ENCODE peak calls at places on chromosomes 16 and 17, in ten cellular contexts. C, D, K, L, A, R, B, U, I and Z are unnamed samples. For H3K4me1, the result is how much of the 10 kb centered on the place peaks cover.

GRCh38 chr17:688100-688989 is 26.3 kb downstream of the VPS53 start:
- DNase-seq in L (no peak), A (no peak), I (peak), R (no peak), C (peak), D (peak), U (peak), B (peak), K (no peak), Z (no peak)

GRCh38 chr16:2689968-2690830 is 7.9 kb downstream of the KCTD5 start:
- DNase-seq in L (no peak), D (no peak), A (no peak), B (no peak), R (no peak), K (no peak), I (no peak), C (no peak), U (no peak), Z (no peak)

GRCh38 chr17:80219777-80220708 is at the start of the genes SGSH and SLC26A11:
- DNase-seq in I (peak), B (peak), A (peak), R (peak), U (peak), K (peak), C (peak), L (peak), D (peak), Z (peak)

GRCh38 chr17:79070266-79070880 is 4.3 kb upstream of the ENGASE start:
- DNase-seq in K (no peak), B (no peak), C (no peak), R (no peak), A (no peak), L (no peak), D (no peak), I (no peak), U (no peak), Z (no peak)

GRCh38 chr17:51612692-51613091 is 352.3 kb downstream of the UTP18 start:
- DNase-seq in D (no peak), L (no peak), C (no peak), I (no peak), K (no peak), R (no peak), A (no peak), U (no peak), B (no peak), Z (no peak)

GRCh38 chr17:75827291-75828050 is 16.7 kb downstream of the UNC13D start:
- DNase-seq in C (peak), L (no peak), K (no peak), U (peak), A (peak), I (peak), D (peak), B (peak), R (peak), Z (peak)

GRCh38 chr16:56479469-56479868 is 28.1 kb downstream of the OGFOD1 start:
- DNase-seq in A (no peak), I (peak), L (no peak), B (no peak), C (no peak), R (no peak), D (no peak), U (no peak), K (no peak), Z (no peak)

GRCh38 chr17:44911133-44912001 is 3.9 kb downstream of the GFAP start:
- DNase-seq in L (no peak), A (peak), D (peak), I (peak), B (peak), K (peak), U (peak), R (peak), C (peak), Z (peak)

GRCh38 chr16:67277999-67278772 is 1.1 kb upstream of the PLEKHG4 start:
- DNase-seq in K (no peak), D (no peak), I (peak), B (no peak), C (no peak), U (no peak), A (peak), R (no peak), L (peak), Z (no peak)

GRCh38 chr17:77286641-77287431 is 146.1 kb downstream of the SEC14L1 start:
- DNase-seq in A (no peak), U (peak), D (peak), B (peak), I (no peak), L (peak), C (no peak), K (peak), R (no peak), Z (peak)

GRCh38 chr17:1134634-1135324 is 45.0 kb downstream of the ABR start:
- DNase-seq in A (peak), K (no peak), L (no peak), C (no peak), R (no peak), D (no peak), I (no peak), U (no peak), B (no peak), Z (no peak)

GRCh38 chr16:52227851-52228250 is 319.1 kb downstream of the TOX3 start:
- DNase-seq in R (no peak), C (no peak), I (no peak), B (no peak), A (no peak), K (no peak), U (no peak), D (no peak), L (no peak), Z (no peak)

GRCh38 chr16:64077242-64077641 is 1044.6 kb downstream of the CDH11 start:
- DNase-seq in A (no peak), U (no peak), L (no peak), D (no peak), I (no peak), K (no peak), B (no peak), R (no peak), C (no peak), Z (no peak)

GRCh38 chr17:82416264-82416663 is 1.9 kb upstream of the HEXD start:
- DNase-seq in I (no peak), K (no peak), D (no peak), R (no peak), U (no peak), L (no peak), A (no peak), B (no peak), C (no peak), Z (no peak)

GRCh38 chr17:82415336-82415735 is 2.8 kb upstream of the HEXD start:
- DNase-seq in D (no peak), B (no peak), K (no peak), U (no peak), A (no peak), C (no peak), R (no peak), I (no peak), L (no peak), Z (no peak)

GRCh38 chr17:82418001-82418986 is at the start of the genes HEXD and OGFOD3:
- DNase-seq in I (peak), C (peak), A (peak), D (peak), K (peak), B (peak), L (peak), U (peak), R (peak), Z (peak)

GRCh38 chr17:82415786-82416185 is 2.4 kb upstream of the HEXD start:
- DNase-seq in D (no peak), B (no peak), I (no peak), C (no peak), U (no peak), R (no peak), L (no peak), K (no peak), A (no peak), Z (no peak)

GRCh38 chr17:82416771-82417170 is 1.4 kb upstream of the HEXD start:
- DNase-seq in C (no peak), I (no peak), D (no peak), R (no peak), B (no peak), K (no peak), A (no peak), U (peak), L (no peak), Z (no peak)
- TF ChIP-seq CTCF in C (peak), I (no peak), D (peak), R (no peak), B (peak), K (peak), A (no peak), U (no peak), L (no peak), Z (no peak)

GRCh38 chr17:8976638-8977037 is 11.1 kb upstream of the PIK3R5 start:
- DNase-seq in B (no peak), U (no peak), L (peak), A (no peak), R (no peak), C (no peak), K (no peak), I (no peak), D (no peak), Z (no peak)
- H3K4me1 ChIP-seq in B (under half), U (under half), L (under half), A (under half), R (under half), C (under half), K (under half), I (under half), D (under half), Z (under half)

GRCh38 chr16:62256406-62256805 is 220.2 kb upstream of the CDH8 start:
- DNase-seq in C (peak), R (no peak), I (peak), A (no peak), U (peak), L (peak), B (no peak), K (no peak), D (no peak), Z (no peak)
- TF ChIP-seq CTCF in C (peak), R (no peak), I (peak), A (peak), U (no peak), L (peak), B (no peak), K (peak), D (peak), Z (no peak)

GRCh38 chr17:15470536-15470935 is 3.1 kb upstream of the CDRT4 start:
- DNase-seq in D (no peak), A (no peak), U (no peak), B (no peak), K (no peak), C (no peak), R (no peak), I (no peak), L (no peak), Z (no peak)

GRCh38 chr17:15478845-15479244 is 11.4 kb upstream of the CDRT4 start:
- DNase-seq in L (no peak), D (no peak), U (no peak), A (no peak), R (no peak), B (no peak), I (no peak), K (no peak), C (no peak), Z (no peak)

GRCh38 chr17:15480209-15480608 is 12.8 kb upstream of the CDRT4 start:
- DNase-seq in I (no peak), R (no peak), L (no peak), U (no peak), B (no peak), A (no peak), C (no peak), D (no peak), K (no peak), Z (no peak)

GRCh38 chr17:15479697-15480096 is 12.3 kb upstream of the CDRT4 start:
- DNase-seq in L (no peak), I (no peak), C (no peak), R (no peak), D (no peak), A (no peak), K (peak), B (no peak), U (no peak), Z (no peak)

DNA sequence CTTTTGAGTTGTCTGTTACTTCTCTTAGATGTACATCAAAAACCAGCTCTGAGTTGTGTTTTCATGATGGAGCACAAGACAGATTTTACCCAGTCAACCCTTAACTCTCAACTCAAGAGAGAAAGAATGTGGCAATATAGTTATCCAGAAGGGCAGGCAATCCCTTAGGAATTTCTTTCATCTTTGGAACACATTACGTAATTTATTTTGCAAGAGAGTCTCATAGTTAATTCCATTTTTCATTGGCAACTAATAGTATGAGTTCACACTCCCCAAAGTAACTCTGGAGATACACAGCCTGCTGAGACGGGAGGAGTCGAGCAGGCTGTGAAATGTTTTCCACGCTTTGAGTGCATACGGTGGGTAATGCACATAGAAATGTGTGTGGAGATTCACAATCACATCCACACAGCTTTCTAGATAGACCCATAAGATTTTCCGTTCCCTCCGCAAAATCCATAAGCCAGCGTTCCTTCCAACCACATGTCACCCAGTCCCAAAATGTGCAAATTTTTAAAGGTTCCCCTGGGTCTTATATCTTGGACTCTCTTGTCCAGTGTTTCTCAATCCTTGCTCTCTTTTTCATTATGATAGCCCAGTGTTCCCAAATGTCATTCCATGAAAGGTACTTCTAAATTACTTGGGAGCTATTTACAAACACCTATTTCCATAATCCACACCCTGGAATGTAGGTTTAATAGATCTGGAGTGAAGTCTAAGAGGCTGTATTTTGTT is 8.4 kb upstream of the CDRT4 start:
- DNase-seq in K (no peak), R (no peak), L (peak), C (no peak), I (no peak), D (no peak), B (no peak), A (no peak), U (no peak), Z (no peak)
- H3K4me1 ChIP-seq in K (under half), R (under half), L (under half), C (under half), I (under half), D (under half), B (under half), A (under half), U (under half), Z (under half)

GRCh38 chr17:81702934-81703746 is at the start of gene MRPL12:
- DNase-seq in K (peak), C (peak), L (peak), U (peak), R (peak), A (peak), D (peak), B (peak), I (peak), Z (peak)
- TF ChIP-seq CTCF in K (no peak), C (no peak), L (no peak), U (no peak), R (no peak), A (peak), D (no peak), B (peak), I (peak), Z (peak)

DNA sequence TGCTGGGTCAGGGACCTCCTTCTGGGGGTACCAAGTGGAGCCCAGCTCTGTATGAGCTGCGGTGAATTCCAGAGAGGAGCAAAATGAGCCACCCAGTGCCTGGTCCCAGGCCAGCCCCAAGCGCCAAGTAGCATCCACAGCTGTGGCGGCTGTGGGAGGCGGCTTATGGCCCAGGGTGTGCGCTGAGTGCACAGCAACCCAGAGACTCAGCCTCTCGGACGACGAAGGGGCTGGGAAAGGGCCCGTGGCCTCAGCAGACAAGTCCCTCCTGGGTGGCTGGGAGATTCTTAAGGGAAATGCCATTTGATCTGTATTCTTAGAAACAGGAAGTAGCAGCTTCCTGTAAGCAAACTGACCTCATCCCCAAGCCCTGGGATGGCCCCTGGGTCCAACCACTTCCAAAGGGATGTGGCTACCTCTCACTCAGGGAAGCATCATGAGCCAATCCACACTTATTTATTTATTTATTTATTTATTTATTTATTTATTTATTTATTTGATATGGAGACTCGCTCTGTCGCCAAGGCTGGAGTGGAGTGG is 19.8 kb upstream of the ATP2A3 start:
- DNase-seq in I (peak), D (no peak), R (no peak), C (no peak), U (peak), K (no peak), A (no peak), L (no peak), B (no peak), Z (no peak)
- H3K4me1 ChIP-seq in I (under half), D (under half), R (under half), C (under half), U (under half), K (under half), A (under half), L (under half), B (under half), Z (under half)

GRCh38 chr17:48502901-48503300 is 27.9 kb downstream of the HOXB1 start:
- DNase-seq in D (no peak), U (no peak), C (no peak), B (no peak), K (no peak), A (no peak), L (no peak), R (no peak), I (no peak), Z (no peak)

GRCh38 chr17:48503747-48504146 is 27.1 kb downstream of the HOXB1 start:
- DNase-seq in R (no peak), K (no peak), I (no peak), C (no peak), U (no peak), L (no peak), A (no peak), B (no peak), D (no peak), Z (no peak)

GRCh38 chr17:48500435-48501426 is 30.1 kb downstream of the HOXB1 start:
- DNase-seq in I (peak), A (no peak), K (no peak), B (peak), R (peak), U (peak), C (no peak), D (no peak), L (no peak), Z (no peak)

GRCh38 chr17:48499743-48500434 is 30.9 kb downstream of the HOXB1 start:
- DNase-seq in A (no peak), U (no peak), B (no peak), D (no peak), R (no peak), K (no peak), C (no peak), L (no peak), I (no peak), Z (no peak)

GRCh38 chr17:48502312-48502711 is 28.5 kb downstream of the HOXB1 start:
- DNase-seq in B (no peak), C (no peak), D (no peak), A (no peak), I (no peak), L (no peak), R (no peak), U (no peak), K (no peak), Z (no peak)
- TF ChIP-seq CTCF in B (no peak), C (no peak), D (no peak), A (no peak), I (no peak), L (no peak), R (no peak), U (no peak), K (no peak), Z (no peak)

GRCh38 chr17:17062356-17062755 is 20.1 kb downstream of the MPRIP start:
- DNase-seq in U (no peak), B (no peak), D (peak), A (peak), C (no peak), I (no peak), L (no peak), K (no peak), R (no peak), Z (no peak)
- H3K4me1 ChIP-seq in U (half or more), B (under half), D (under half), A (half or more), C (under half), I (under half), L (under half), K (under half), R (under half), Z (under half)